ENCODE peak calls at places on chromosomes 16 and 17, in six cellular contexts. A is IMR-90, H is mesenchymal stem cell, C is H9, P is H1, D is neuronal stem cell. Y is an unnamed sample.

GRCh38 chr17:50117202-50118040 is 12.5 kb downstream of the SAMD14 start:
- DNase-seq in A (peak), H (peak), C (peak), P (peak), D (no peak), Y (peak)

GRCh38 chr17:77423589-77424451 is 283.1 kb downstream of the SEC14L1 start:
- DNase-seq in A (peak), H (peak), C (no peak), P (no peak), D (no peak), Y (no peak)

GRCh38 chr16:17340804-17341203 is 130.0 kb downstream of the XYLT1 start:
- DNase-seq in A (no peak), H (no peak), C (no peak), P (no peak), D (no peak), Y (no peak)

GRCh38 chr17:82105882-82106696 is 8.1 kb upstream of the FASN start:
- DNase-seq in A (peak), H (peak), C (peak), P (peak), D (no peak), Y (peak)

GRCh38 chr16:49754495-49755290 is 101.2 kb downstream of the ZNF423 start:
- DNase-seq in A (no peak), H (peak), C (peak), P (peak), D (peak), Y (peak)

GRCh38 chr17:49872776-49873377 is 25.0 kb upstream of the TAC4 start:
- DNase-seq in A (no peak), H (no peak), C (peak), P (no peak), D (no peak), Y (no peak)

GRCh38 chr17:3917391-3917931 is 1.2 kb upstream of the P2RX1 start:
- DNase-seq in A (peak), H (peak), C (no peak), P (no peak), D (no peak), Y (no peak)

GRCh38 chr16:50668368-50669008 is 12.6 kb downstream of the SNX20 start:
- DNase-seq in A (no peak), H (no peak), C (no peak), P (no peak), D (no peak), Y (no peak)

GRCh38 chr16:83810906-83811305 is 3.1 kb downstream of the HSBP1 start:
- DNase-seq in A (no peak), H (no peak), C (no peak), P (no peak), D (no peak), Y (no peak)

GRCh38 chr17:77592503-77592902 is 366.0 kb upstream of the TNRC6C start:
- DNase-seq in A (no peak), H (no peak), C (no peak), P (no peak), D (no peak), Y (no peak)

GRCh38 chr16:67055712-67056487 is 27.0 kb downstream of the CBFB start:
- DNase-seq in A (peak), H (peak), C (no peak), P (no peak), D (no peak), Y (no peak)
- H2BK15ac ChIP-seq in A (peak), H (no peak), C (no peak), P (no peak), D (no peak), Y (no peak)

GRCh38 chr17:44561237-44561623 is 3.9 kb downstream of the FZD2 start:
- DNase-seq in A (no peak), H (no peak), C (no peak), P (no peak), D (no peak), Y (peak)

GRCh38 chr17:44568311-44568710 is 11.0 kb downstream of the FZD2 start:
- DNase-seq in A (no peak), H (no peak), C (no peak), P (no peak), D (no peak), Y (no peak)

GRCh38 chr17:44569459-44569858 is 12.2 kb downstream of the FZD2 start:
- DNase-seq in A (no peak), H (no peak), C (peak), P (no peak), D (no peak), Y (no peak)

GRCh38 chr17:44564429-44564828 is 7.1 kb downstream of the FZD2 start:
- DNase-seq in A (no peak), H (no peak), C (no peak), P (no peak), D (no peak), Y (peak)

GRCh38 chr17:44565866-44566443 is 8.7 kb downstream of the FZD2 start:
- DNase-seq in A (no peak), H (no peak), C (peak), P (no peak), D (no peak), Y (no peak)
- H2BK15ac ChIP-seq in A (no peak), H (no peak), C (no peak), P (no peak), D (no peak), Y (no peak)

DNA sequence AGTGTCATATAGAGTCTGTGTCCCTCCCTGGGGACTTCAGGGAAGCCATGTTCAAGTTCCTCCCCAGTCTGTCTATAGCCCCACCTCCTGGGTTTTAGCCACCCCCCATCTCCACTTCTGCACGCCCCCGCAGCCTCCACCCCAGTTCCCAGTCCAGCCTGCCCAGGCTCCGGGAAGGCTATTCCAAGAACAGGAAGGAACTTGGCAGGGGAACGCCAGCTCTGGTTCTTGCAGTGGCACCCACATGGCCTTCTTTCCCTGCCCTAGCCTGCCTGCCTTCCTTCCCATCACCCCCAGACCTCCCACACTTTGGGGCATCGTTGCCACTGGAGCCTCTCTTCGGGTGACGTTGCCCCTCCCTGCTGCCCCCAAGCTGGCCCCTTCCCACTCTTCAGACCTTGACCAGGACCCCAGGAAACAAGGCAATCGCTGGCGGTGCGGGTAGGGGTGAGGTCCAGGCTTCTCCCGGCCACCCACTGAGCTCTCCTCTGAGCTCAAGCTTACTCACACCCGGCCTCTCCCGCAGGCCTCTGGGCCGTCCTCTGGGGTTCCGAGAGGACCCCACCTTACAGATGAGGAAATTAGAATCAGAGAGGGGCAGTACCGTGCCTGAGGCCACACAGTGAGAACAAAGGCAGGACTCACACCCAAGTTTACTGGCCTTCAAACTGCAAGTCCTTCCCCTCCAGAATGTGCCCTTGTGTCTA is 9.2 kb upstream of the CES4A start:
- DNase-seq in A (no peak), H (no peak), C (no peak), P (no peak), D (no peak), Y (no peak)
- H2BK15ac ChIP-seq in A (no peak), H (no peak), C (no peak), P (no peak), D (no peak), Y (no peak)

GRCh38 chr17:19330271-19330670 is 32.3 kb downstream of the B9D1 start:
- DNase-seq in A (no peak), H (no peak), C (no peak), P (no peak), D (no peak), Y (no peak)

GRCh38 chr17:19329839-19330238 is 32.7 kb downstream of the B9D1 start:
- DNase-seq in A (no peak), H (no peak), C (no peak), P (no peak), D (no peak), Y (no peak)

GRCh38 chr17:19331553-19332245 is 30.8 kb downstream of the B9D1 start:
- DNase-seq in A (peak), H (no peak), C (no peak), P (no peak), D (no peak), Y (no peak)

GRCh38 chr17:19332371-19333131 is 30.0 kb downstream of the B9D1 start:
- DNase-seq in A (no peak), H (no peak), C (no peak), P (no peak), D (no peak), Y (no peak)

DNA sequence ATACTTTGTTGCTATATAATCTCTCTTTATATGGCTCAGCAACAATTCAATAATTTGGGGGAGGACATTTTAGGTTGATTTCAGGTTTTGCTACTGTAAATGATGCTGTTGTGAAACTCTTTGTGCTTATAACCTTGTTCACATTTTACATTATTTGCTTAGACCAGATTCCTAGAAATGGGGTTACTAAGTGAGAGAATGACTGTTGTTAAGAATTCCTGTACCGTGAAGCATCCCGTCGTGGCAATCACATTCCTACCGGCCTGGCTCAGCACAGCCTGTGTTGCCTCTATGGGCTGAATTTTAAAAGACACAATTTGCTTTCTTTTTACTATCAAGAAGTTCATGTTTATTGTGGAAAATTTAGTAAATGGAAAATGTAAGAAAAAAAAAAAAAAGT is 31.4 kb downstream of the B9D1 start:
- DNase-seq in A (peak), H (peak), C (no peak), P (no peak), D (no peak), Y (no peak)
- H2BK15ac ChIP-seq in A (no peak), H (no peak), C (no peak), P (no peak), D (no peak), Y (no peak)

GRCh38 chr17:33976816-33977215 is 278.3 kb upstream of the CCL2 start:
- DNase-seq in A (no peak), H (no peak), C (no peak), P (peak), D (peak), Y (peak)

GRCh38 chr17:33980193-33980592 is 274.9 kb upstream of the CCL2 start:
- DNase-seq in A (no peak), H (no peak), C (no peak), P (no peak), D (no peak), Y (no peak)

GRCh38 chr17:33977729-33978514 is 277.2 kb upstream of the CCL2 start:
- DNase-seq in A (no peak), H (no peak), C (no peak), P (no peak), D (no peak), Y (no peak)

GRCh38 chr17:33981713-33982601 is 273.1 kb upstream of the CCL2 start:
- DNase-seq in A (no peak), H (no peak), C (no peak), P (no peak), D (no peak), Y (no peak)

GRCh38 chr17:33978889-33979288 is 276.2 kb upstream of the CCL2 start:
- DNase-seq in A (no peak), H (no peak), C (no peak), P (no peak), D (no peak), Y (no peak)
- H2BK15ac ChIP-seq in A (no peak), H (no peak), C (no peak), P (no peak), D (no peak), Y (no peak)